ENCODE peak calls at places on chromosomes 13 and 19, in nine cellular contexts. Z is OCI-LY7, J is GM23248, B is neural progenitor cell, V is GM23338, E is PC-3, L is HCT116, A is MM.1S, Q is hepatocyte. I is an unnamed sample.

GRCh38 chr13:51728972-51729371 is 75.0 kb downstream of the DHRS12 start:
- DNase-seq in A (no peak), J (peak; percentile 97), Z (no peak), L (no peak), E (peak; percentile 2), V (peak; percentile 18), Q (no peak), B (no peak), I (no peak)

GRCh38 chr13:97125051-97125809 is 96.9 kb upstream of the MBNL2 start:
- DNase-seq in J (peak; percentile 85), A (no peak), B (peak; percentile 38), E (peak; percentile 80), L (peak; percentile 75), Z (no peak), V (peak; percentile 44), Q (peak; percentile 88), I (peak; percentile 50)

GRCh38 chr13:114110091-114110829 is 22.2 kb downstream of the RASA3 start:
- DNase-seq in V (peak; percentile 50), E (no peak), J (peak; percentile 42), L (no peak), Q (no peak), B (peak; percentile 68), Z (peak; percentile 84), A (peak; percentile 94), I (peak; percentile 66)

GRCh38 chr13:113452942-113453901 is at the start of gene ADPRHL1:
- DNase-seq in Z (no peak), E (no peak), Q (no peak), L (no peak), A (no peak), B (no peak), J (peak; percentile 49), V (no peak), I (peak; percentile 80)

GRCh38 chr19:43152217-43152616 is 34.1 kb downstream of the PSG5 start:
- DNase-seq in J (no peak), V (no peak), E (peak; percentile 13), Z (no peak), Q (no peak), B (no peak), L (no peak), A (no peak), I (no peak)

GRCh38 chr19:35313614-35314013 is 15.4 kb upstream of the CD22 start:
- DNase-seq in J (peak; percentile 41), V (no peak), L (no peak), E (peak; percentile 54), B (no peak), Z (no peak), Q (no peak), A (no peak), I (no peak)

GRCh38 chr13:100156786-100157185 is 67.9 kb downstream of the PCCA start:
- DNase-seq in Q (no peak), V (no peak), L (no peak), Z (no peak), E (peak; percentile 82), B (no peak), J (peak; percentile 28), A (no peak), I (no peak)

GRCh38 chr13:72246396-72246795 is 379.4 kb upstream of the DACH1 start:
- DNase-seq in B (no peak), L (no peak), Z (no peak), E (peak; percentile 14), Q (no peak), J (no peak), A (no peak), V (no peak), I (no peak)

GRCh38 chr19:6086081-6086858 is 24.0 kb downstream of the RFX2 start:
- DNase-seq in Z (no peak), Q (no peak), E (peak; percentile 76), A (no peak), L (no peak), J (peak; percentile 83), B (no peak), V (no peak), I (no peak)

GRCh38 chr13:67438465-67438864 is 208.3 kb upstream of the PCDH9 start:
- DNase-seq in B (peak; percentile 49), L (no peak), A (no peak), J (no peak), Q (no peak), Z (no peak), E (peak; percentile 4), V (peak; percentile 18), I (peak; percentile 7)

GRCh38 chr19:17944301-17944700 is 11.5 kb downstream of the CCDC124 start:
- DNase-seq in V (no peak), J (peak; percentile 93), B (no peak), L (no peak), Z (no peak), Q (no peak), A (no peak), E (peak; percentile 82), I (no peak)

GRCh38 chr19:48975947-48976847 is 11.1 kb downstream of the FTL start:
- DNase-seq in Z (peak; percentile 70), E (no peak), J (peak; percentile 29), V (peak; percentile 93), B (peak; percentile 71), A (no peak), Q (no peak), L (no peak), I (peak; percentile 72)

GRCh38 chr19:11554160-11554559 is 4.9 kb downstream of the ELOF1 start:
- DNase-seq in Q (no peak), Z (peak; percentile 63), A (no peak), E (no peak), V (no peak), J (no peak), L (no peak), B (no peak), I (no peak)

GRCh38 chr19:58439576-58440554 is at the start of gene ZNF132:
- DNase-seq in L (no peak), Q (peak; percentile 91), Z (no peak), A (no peak), V (peak; percentile 100), B (peak; percentile 85), E (no peak), J (peak; percentile 100), I (peak; percentile 96)

DNA sequence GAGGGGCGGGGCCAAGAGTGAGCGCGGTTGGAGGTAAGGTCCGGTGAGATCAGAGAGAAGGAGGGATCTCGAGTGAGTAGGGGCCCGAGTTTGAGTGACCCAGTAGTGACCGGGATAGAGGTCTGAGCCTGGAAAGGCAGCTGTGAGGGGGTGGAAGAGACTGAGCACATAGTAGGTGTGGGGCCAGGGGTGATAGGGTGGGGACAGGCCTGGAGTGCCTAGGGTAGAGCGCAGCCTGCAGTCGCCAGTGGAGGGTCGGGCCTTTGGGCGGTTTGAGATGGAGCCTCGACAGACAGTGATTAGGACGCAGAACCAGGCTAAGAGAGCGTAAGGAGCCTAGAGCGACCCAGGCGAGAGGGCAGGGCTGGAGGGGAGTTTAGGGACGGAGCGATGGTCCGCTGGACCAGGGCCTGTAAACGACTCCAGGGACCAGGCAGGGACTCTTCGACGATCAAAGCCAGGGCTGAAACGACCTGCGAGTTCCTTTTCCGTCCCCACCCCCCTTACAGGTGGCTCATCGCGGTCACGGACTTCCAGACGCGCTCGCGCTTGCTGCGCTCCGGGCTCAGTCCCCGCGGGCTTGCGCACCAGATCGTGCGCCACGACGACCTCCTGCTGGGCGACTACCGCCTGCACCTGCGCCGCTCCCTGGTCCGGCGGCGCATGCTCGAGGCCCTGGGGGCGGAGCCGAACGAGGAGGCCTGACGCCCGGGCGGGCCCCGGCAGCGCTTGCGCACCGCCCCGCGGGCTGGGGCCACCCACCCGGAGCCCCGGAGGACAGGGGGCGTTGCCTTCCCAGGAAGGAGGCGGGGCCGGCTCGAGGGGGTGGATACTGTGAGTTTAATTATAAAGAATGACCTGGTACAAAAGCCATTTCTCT is 9.4 kb downstream of the C19orf81 start:
- DNase-seq in A (no peak), J (peak; percentile 86), Z (peak; percentile 91), V (peak; percentile 97), E (peak; percentile 92), B (peak; percentile 94), Q (peak; percentile 95), L (peak; percentile 68), I (peak; percentile 99)
- TF ChIP-seq EZH2phosphoT487 in A (no peak), J (no peak), Z (no peak), V (no peak), E (no peak), B (no peak), Q (no peak), L (no peak), I (no peak)

DNA sequence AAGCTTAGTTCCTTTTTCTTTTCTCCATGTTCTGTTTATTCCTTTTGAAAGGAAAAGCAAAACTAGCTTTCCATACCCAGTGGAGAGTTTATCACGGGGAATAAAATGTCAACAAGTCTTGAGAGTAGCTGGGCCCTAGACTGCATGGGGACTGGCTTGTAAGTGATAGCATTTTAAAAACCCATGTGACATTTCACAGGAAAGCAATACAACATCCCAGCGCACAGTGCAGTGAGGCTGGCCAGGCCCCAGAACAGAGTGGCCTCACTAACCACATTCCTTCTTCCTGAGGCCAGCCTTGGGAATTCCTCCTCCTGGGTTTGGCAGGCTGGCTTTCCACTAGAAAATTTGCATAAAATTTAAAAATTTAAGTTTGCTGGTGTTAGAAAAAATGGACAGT is 149.7 kb downstream of the DLEU7 start:
- DNase-seq in J (peak; percentile 67), V (peak; percentile 13), Z (no peak), Q (no peak), E (no peak), L (no peak), B (peak; percentile 37), A (no peak), I (no peak)
- TF ChIP-seq EZH2phosphoT487 in J (no peak), V (no peak), Z (no peak), Q (no peak), E (no peak), L (no peak), B (no peak), A (no peak), I (no peak)

GRCh38 chr19:53944416-53944815 is 18.3 kb upstream of the CACNG8 start:
- DNase-seq in Q (no peak), L (no peak), B (no peak), J (no peak), Z (no peak), E (no peak), A (no peak), V (no peak), I (no peak)

GRCh38 chr19:53945998-53946397 is 16.7 kb upstream of the CACNG8 start:
- DNase-seq in B (no peak), A (no peak), E (no peak), L (no peak), Q (no peak), V (no peak), Z (no peak), J (no peak), I (no peak)

GRCh38 chr19:53945441-53945840 is 17.3 kb upstream of the CACNG8 start:
- DNase-seq in B (peak; percentile 35), Q (no peak), A (no peak), L (peak; percentile 24), E (peak; percentile 35), V (peak; percentile 89), J (peak; percentile 31), Z (no peak), I (peak; percentile 78)

GRCh38 chr19:53944933-53945332 is 17.8 kb upstream of the CACNG8 start:
- DNase-seq in L (no peak), B (no peak), Z (no peak), A (no peak), E (no peak), Q (no peak), J (no peak), V (no peak), I (no peak)

GRCh38 chr19:53942001-53942786 is 20.5 kb upstream of the CACNG8 start:
- DNase-seq in E (peak; percentile 19), L (no peak), A (no peak), J (peak; percentile 33), B (peak; percentile 96), V (peak; percentile 99), Q (peak; percentile 24), Z (no peak), I (peak; percentile 78)
- TF ChIP-seq EZH2phosphoT487 in E (no peak), L (no peak), A (no peak), J (no peak), B (no peak), V (no peak), Q (no peak), Z (no peak), I (no peak)

GRCh38 chr19:13154911-13155471 is 4.8 kb downstream of the IER2 start:
- DNase-seq in A (no peak), J (peak; percentile 83), Z (peak; percentile 87), Q (peak; percentile 92), B (peak; percentile 90), E (peak; percentile 91), L (peak; percentile 91), V (peak; percentile 97), I (peak; percentile 61)
- TF ChIP-seq EZH2phosphoT487 in A (no peak), J (no peak), Z (no peak), Q (peak; percentile 62), B (no peak), E (no peak), L (no peak), V (no peak), I (no peak)

I was measured in SK-N-SH.